ENCODE peak calls at places on chromosomes 16 and 17, in four cellular contexts. N is lung; X is stimulated activated CD4-positive, alpha-beta T cell treated with anti-CD3 and anti-CD28 coated beads, TNF-alpha, amount 100 ng/mL, for 48 hours; H is stimulated activated CD8-positive, alpha-beta memory T cell treated with anti-CD3 and anti-CD28 coated beads, Interleukin-7, amount 100 ng/mL, for 1 hour. G is an unnamed sample.

GRCh38 chr16:81616321-81617020 is 162.6 kb upstream of the PLCG2 start:
- DNase-seq in N (no peak), H (peak; percentile 42), X (peak; percentile 57), G (no peak)

GRCh38 chr17:72603346-72604242 is 482.8 kb downstream of the SOX9 start:
- DNase-seq in N (no peak), X (no peak), H (no peak), G (no peak)

GRCh38 chr17:51748749-51749604 is 409.5 kb downstream of the CA10 start:
- DNase-seq in X (no peak), H (no peak), N (no peak), G (no peak)

GRCh38 chr17:75645501-75645888 is 12.3 kb downstream of the SMIM5 start:
- DNase-seq in X (no peak), H (no peak), N (peak; percentile 83), G (no peak)

GRCh38 chr17:68378202-68379149 is 78.8 kb downstream of the WIPI1 start:
- DNase-seq in X (no peak), N (peak; percentile 81), H (no peak), G (peak; percentile 99)

GRCh38 chr16:3166505-3166886 is 21.5 kb upstream of the OR1F1 start:
- DNase-seq in X (no peak), H (no peak), N (no peak), G (no peak)

GRCh38 chr17:69245617-69246016 is 17.0 kb upstream of the ABCA10 start:
- DNase-seq in N (no peak), H (no peak), X (no peak), G (no peak)

GRCh38 chr16:86765389-86766026 is 187.2 kb downstream of the FOXL1 start:
- DNase-seq in H (no peak), N (no peak), X (no peak), G (no peak)

GRCh38 chr16:26019406-26019805 is 327.6 kb downstream of the HS3ST4 start:
- DNase-seq in X (no peak), H (no peak), N (no peak), G (no peak)

GRCh38 chr17:6279659-6280058 is 155.3 kb downstream of the AIPL1 start:
- DNase-seq in N (no peak), X (no peak), H (no peak), G (no peak)

GRCh38 chr16:67560827-67561342 is 1.4 kb upstream of the CTCF start:
- DNase-seq in X (no peak), H (no peak), N (no peak), G (no peak)

GRCh38 chr17:22435231-22435974 is 743.1 kb downstream of the KCNJ18 start:
- DNase-seq in H (no peak), X (no peak), N (no peak), G (no peak)

GRCh38 chr17:35903451-35903850 is 23.3 kb upstream of the CCL5 start:
- DNase-seq in N (no peak), X (no peak), H (no peak), G (no peak)

GRCh38 chr17:1997587-1998425 is 27.3 kb downstream of the RTN4RL1 start:
- DNase-seq in X (no peak), H (no peak), N (peak; percentile 45), G (no peak)

GRCh38 chr16:3158498-3159314 is 23.9 kb downstream of the ZNF213 start:
- DNase-seq in X (peak; percentile 83), N (peak; percentile 91), H (peak; percentile 90), G (peak; percentile 94)

GRCh38 chr17:57436565-57436964 is 180.2 kb downstream of the MSI2 start:
- DNase-seq in X (no peak), H (no peak), N (no peak), G (no peak)

GRCh38 chr16:4564661-4565267 is 8.6 kb downstream of the C16orf96 start:
- DNase-seq in H (no peak), N (no peak), X (no peak), G (no peak)

GRCh38 chr17:72030067-72030899 is 90.5 kb upstream of the SOX9 start:
- DNase-seq in N (peak; percentile 46), H (no peak), X (no peak), G (no peak)

GRCh38 chr16:2919511-2920255 is 8.0 kb downstream of the FLYWCH1 start:
- DNase-seq in H (peak; percentile 44), X (peak; percentile 38), N (peak; percentile 60), G (no peak)

GRCh38 chr17:83126275-83126930 is 47.0 kb downstream of the METRNL start:
- DNase-seq in H (no peak), N (no peak), X (no peak), G (peak; percentile 67)

GRCh38 chr17:45339646-45340605 is 23.1 kb upstream of the MAP3K14 start:
- DNase-seq in N (no peak), X (no peak), H (no peak), G (peak; percentile 42)

GRCh38 chr17:49035470-49036269 is 38.5 kb downstream of the IGF2BP1 start:
- DNase-seq in X (no peak), N (no peak), H (no peak), G (peak; percentile 86)

GRCh38 chr17:16814439-16814838 is 124.4 kb downstream of the CCDC144A start:
- DNase-seq in X (no peak), H (no peak), N (no peak), G (no peak)

GRCh38 chr16:49189286-49189685 is 92.4 kb downstream of the CBLN1 start:
- DNase-seq in H (no peak), N (no peak), X (no peak), G (no peak)

GRCh38 chr17:27381007-27381501 is 75.2 kb upstream of the KSR1 start:
- DNase-seq in N (peak; percentile 61), H (peak; percentile 37), X (peak; percentile 90), G (peak; percentile 92)

GRCh38 chr17:74825003-74825627 is 34.6 kb downstream of the GRIN2C start:
- DNase-seq in H (no peak), N (no peak), X (no peak), G (no peak)

GRCh38 chr16:85505794-85506339 is 107.3 kb upstream of the GSE1 start:
- DNase-seq in X (no peak), H (no peak), N (no peak), G (no peak)

GRCh38 chr16:22317001-22317530 is 19.9 kb downstream of the POLR3E start:
- DNase-seq in H (no peak), N (no peak), X (no peak), G (peak; percentile 82)

GRCh38 chr16:49672753-49673152 is 183.2 kb downstream of the ZNF423 start:
- DNase-seq in X (no peak), N (no peak), H (no peak), G (no peak)

G was measured in posterior vena cava.